ENCODE peak calls at places on chromosomes 11 and 22, in five cellular contexts. W is kidney epithelial cell, K is ascending aorta, U is transverse colon, D is upper lobe of left lung. G is an unnamed sample.

GRCh38 chr11:98589975-98590374 is 430.8 kb upstream of the CNTN5 start:
- DNase-seq in W (no peak), D (no peak), K (no peak), U (no peak), G (no peak)

GRCh38 chr11:75697906-75698563 is 19.6 kb upstream of the MOGAT2 start:
- DNase-seq in U (no peak), W (no peak), D (no peak), K (no peak), G (no peak)

GRCh38 chr22:46043339-46043738 is 66.4 kb upstream of the WNT7B start:
- DNase-seq in D (peak; percentile 20), K (peak; percentile 45), U (no peak), W (no peak), G (peak; percentile 20)

GRCh38 chr11:29627541-29627940 is 389.3 kb downstream of the KCNA4 start:
- DNase-seq in W (no peak), D (no peak), U (no peak), K (no peak), G (no peak)

GRCh38 chr11:98600103-98600502 is 420.6 kb upstream of the CNTN5 start:
- DNase-seq in U (no peak), W (no peak), K (no peak), D (no peak), G (no peak)

GRCh38 chr11:15927196-15927865 is 429.0 kb downstream of the SOX6 start:
- DNase-seq in K (peak; percentile 13), U (no peak), D (no peak), W (no peak), G (no peak)

GRCh38 chr11:112292785-112293407 is 32.2 kb upstream of the PLET1 start:
- DNase-seq in K (peak; percentile 94), U (no peak), W (peak; percentile 53), D (peak; percentile 77), G (peak; percentile 36)

GRCh38 chr11:45580399-45580798 is 85.0 kb downstream of the CHST1 start:
- DNase-seq in K (no peak), W (peak; percentile 5), D (no peak), U (no peak), G (no peak)

GRCh38 chr11:67278135-67278938 is 10.8 kb upstream of the ANKRD13D start:
- DNase-seq in U (no peak), K (no peak), D (peak; percentile 18), W (no peak), G (no peak)

GRCh38 chr11:67276821-67277230 is 10.6 kb downstream of the GRK2 start:
- DNase-seq in D (peak; percentile 75), U (peak; percentile 65), K (no peak), W (no peak), G (no peak)

GRCh38 chr11:67275606-67276409 is 9.5 kb downstream of the GRK2 start:
- DNase-seq in K (peak; percentile 56), D (peak; percentile 20), W (no peak), U (no peak), G (no peak)

GRCh38 chr11:67278939-67279588 is 10.0 kb upstream of the ANKRD13D start:
- DNase-seq in D (peak; percentile 21), U (no peak), K (no peak), W (no peak), G (no peak)

DNA sequence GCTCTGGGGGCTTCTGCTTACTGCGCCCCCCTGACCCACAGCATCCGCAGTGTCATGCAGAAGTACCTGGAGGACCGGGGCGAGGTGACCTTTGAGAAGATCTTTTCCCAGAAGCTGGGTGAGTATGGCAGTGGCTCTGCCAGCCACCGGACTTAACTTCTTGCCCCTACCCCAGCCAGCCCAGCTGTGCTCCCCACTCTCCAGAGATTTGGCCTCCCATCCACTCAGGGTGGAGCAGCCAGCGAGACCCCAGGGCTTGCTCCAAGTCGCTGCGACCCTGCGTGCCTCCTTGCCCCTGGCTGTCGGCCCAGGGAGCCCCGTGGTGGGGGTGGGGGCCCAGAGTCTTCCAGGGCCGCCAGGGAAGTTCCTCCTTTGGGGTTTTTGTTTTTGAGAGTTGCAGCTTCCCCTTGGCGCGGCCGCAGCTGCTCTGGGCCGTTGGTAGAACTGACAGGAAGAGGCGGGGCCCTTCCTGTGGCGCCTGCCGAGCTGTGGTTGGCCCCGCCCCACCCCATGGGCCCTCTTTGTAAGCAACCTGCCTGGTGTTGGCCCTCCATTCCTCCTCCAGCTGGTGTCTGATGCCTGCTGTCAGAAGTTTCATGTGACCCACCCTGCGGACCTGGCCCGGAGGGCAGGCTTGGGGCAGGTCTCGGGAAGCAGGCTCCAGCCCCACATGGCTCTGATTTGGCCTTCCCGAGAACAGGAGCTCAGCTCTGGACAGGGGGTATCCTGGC is 11.1 kb downstream of the GRK2 start:
- DNase-seq in D (peak; percentile 98), W (no peak), K (peak; percentile 95), U (peak; percentile 94), G (peak; percentile 71)
- TF ChIP-seq CTCF in D (no peak), W (no peak), K (no peak), U (no peak), G (no peak)

GRCh38 chr11:65717906-65718305 is 2.7 kb downstream of the RNASEH2C start:
- DNase-seq in K (no peak), D (no peak), U (no peak), W (no peak), G (no peak)

GRCh38 chr11:65718531-65718930 is 2.1 kb downstream of the RNASEH2C start:
- DNase-seq in U (no peak), W (no peak), D (no peak), K (peak; percentile 55), G (no peak)

GRCh38 chr11:65720237-65720934 is at the start of gene RNASEH2C:
- DNase-seq in D (peak; percentile 89), W (peak; percentile 47), K (peak; percentile 90), U (peak; percentile 86), G (peak; percentile 49)

GRCh38 chr11:65718964-65719492 is 1.6 kb downstream of the RNASEH2C start:
- DNase-seq in U (no peak), D (no peak), W (no peak), K (peak; percentile 58), G (no peak)

DNA sequence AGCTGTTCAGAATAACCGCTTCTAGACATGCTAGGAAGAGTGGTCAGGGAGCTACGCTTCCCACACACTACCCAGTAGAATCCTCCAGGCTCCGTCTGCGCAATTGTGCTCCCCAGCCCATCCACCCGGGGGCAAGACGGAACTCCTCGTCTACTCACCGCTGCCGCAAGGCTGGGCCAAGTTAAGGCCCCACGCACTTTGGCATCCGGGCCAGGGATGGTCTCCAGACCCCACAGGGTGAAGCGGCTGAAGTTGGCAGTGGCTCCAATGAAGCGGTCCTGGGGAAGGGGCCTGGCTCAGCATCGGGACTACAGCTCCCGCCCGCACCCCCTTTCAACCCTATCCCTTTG is 736 bp downstream of the RNASEH2C start:
- DNase-seq in K (peak; percentile 68), D (no peak), W (no peak), U (no peak), G (no peak)
- TF ChIP-seq CTCF in K (no peak), D (no peak), W (peak; percentile 6), U (no peak), G (no peak)

DNA sequence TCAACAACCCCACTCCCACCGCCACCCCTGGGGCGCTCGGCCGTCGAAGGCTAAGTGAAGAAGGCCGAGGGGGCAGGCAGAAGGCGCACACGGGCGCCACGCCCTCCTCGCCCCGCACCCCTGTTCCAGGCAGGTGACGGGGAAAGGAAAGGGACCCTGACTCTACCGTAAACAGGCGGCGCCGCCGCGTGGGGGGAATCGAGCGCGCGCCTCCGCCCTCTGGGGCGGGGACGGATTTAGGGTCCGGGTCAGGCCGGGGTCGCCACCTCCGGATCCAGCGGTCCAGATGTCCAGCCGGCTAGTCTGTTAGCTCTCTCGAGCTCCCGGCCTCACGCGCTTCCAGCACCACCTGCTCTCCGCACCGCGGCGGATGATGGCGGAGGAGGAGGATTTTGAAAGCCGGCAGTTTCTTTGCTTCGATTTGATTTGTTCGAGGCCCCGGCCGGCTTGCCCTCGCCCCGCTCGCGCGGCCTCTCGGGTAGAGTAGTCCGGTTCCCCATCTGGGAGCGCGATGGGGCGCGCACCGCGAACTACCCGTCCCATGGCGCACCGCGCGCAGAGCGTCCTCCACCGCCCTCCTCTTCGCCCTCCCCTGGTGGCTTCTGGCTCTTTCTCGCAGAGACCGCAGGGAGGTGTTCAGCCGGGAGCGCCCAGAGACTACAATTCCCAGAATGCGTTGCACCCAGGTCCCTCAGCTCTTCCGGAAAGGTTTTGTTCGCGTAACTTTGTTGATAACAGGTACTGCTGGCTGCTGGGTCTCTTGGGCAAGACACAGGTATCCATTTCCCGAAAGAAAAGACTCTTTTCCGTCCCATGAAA is at the start of gene RANGAP1:
- DNase-seq in K (peak; percentile 99), W (peak; percentile 92), D (peak; percentile 99), U (peak; percentile 99), G (peak; percentile 82)
- TF ChIP-seq CTCF in K (no peak), W (no peak), D (peak; percentile 37), U (peak; percentile 58), G (no peak)

GRCh38 chr11:113464416-113464815 is 10.8 kb downstream of the DRD2 start:
- DNase-seq in D (no peak), W (no peak), U (no peak), K (no peak), G (no peak)

GRCh38 chr11:113465786-113466185 is 9.4 kb downstream of the DRD2 start:
- DNase-seq in D (no peak), W (no peak), U (no peak), K (no peak), G (no peak)

GRCh38 chr11:113470233-113470632 is 5.0 kb downstream of the DRD2 start:
- DNase-seq in D (no peak), U (no peak), W (no peak), K (no peak), G (no peak)

GRCh38 chr11:113473983-113474361 is 1.2 kb downstream of the DRD2 start:
- DNase-seq in D (no peak), K (no peak), U (no peak), W (no peak), G (no peak)

DNA sequence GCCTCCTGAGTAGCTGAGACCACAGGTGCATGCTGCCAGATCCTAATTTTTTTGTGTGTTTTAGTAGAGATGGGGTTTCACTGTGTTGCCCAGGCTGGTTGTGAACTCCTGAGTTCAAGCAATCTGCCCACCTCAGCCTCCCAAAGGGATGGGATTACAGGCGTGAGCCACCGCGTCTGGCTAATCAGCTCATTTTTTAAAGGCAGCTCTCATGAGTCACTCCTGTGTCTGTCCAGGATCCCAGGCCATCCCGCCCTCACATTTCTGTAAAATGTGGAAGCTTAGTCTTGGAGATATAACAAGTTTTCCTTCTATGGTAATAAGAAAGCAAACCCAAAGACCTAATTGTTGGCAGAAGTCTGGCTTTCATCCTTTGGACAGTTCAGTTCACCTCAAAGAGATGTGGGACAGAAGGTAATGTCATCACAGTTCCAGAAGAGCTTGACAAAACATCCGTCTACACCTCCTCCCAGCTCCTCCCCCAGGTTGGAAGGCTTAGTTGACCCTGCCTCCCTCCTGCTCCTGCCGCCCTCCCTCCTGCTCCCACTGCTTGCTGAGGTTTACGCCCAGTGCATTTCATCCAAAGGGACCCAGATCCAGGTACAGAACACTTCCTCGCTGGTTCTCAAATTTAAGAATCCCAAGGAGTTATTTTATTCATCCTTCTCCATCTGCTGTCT is 6.4 kb downstream of the DRD2 start:
- DNase-seq in K (no peak), D (no peak), U (no peak), W (no peak), G (no peak)
- TF ChIP-seq CTCF in K (no peak), D (no peak), U (no peak), W (no peak), G (no peak)